ENCODE peak calls at places on chromosomes 16 and 17, in six cellular contexts. M, R, G, B, A and O are unnamed samples.
A peak's percentile ranks its signal among the peaks of the same experiment; 100 is the strongest.

GRCh38 chr17:83024205-83024971 is 55.0 kb upstream of the METRNL start:
- DNase-seq in M (no peak), R (no peak), G (no peak), B (no peak), A (no peak), O (no peak)

GRCh38 chr16:27378871-27379580 is 22.9 kb upstream of the IL21R start:
- DNase-seq in M (no peak), R (no peak), G (peak; percentile 31), B (no peak), A (no peak), O (peak; percentile 62)

GRCh38 chr17:76775021-76775420 is 37.1 kb downstream of the MFSD11 start:
- DNase-seq in M (no peak), R (no peak), G (no peak), B (no peak), A (no peak), O (no peak)

GRCh38 chr17:16023881-16024280 is 24.3 kb downstream of the TTC19 start:
- DNase-seq in M (no peak), R (no peak), G (no peak), B (no peak), A (no peak), O (no peak)

GRCh38 chr17:33967608-33968349 is 287.3 kb upstream of the CCL2 start:
- DNase-seq in M (no peak), R (no peak), G (no peak), B (no peak), A (no peak), O (peak; percentile 34)

GRCh38 chr16:4212934-4213296 is 29.0 kb downstream of the SRL start:
- DNase-seq in M (no peak), R (no peak), G (peak; percentile 21), B (no peak), A (no peak), O (no peak)

GRCh38 chr16:9645911-9646310 is 536.3 kb downstream of the GRIN2A start:
- DNase-seq in M (no peak), R (no peak), G (no peak), B (no peak), A (no peak), O (no peak)

GRCh38 chr16:19835989-19836421 is 48.6 kb downstream of the GPRC5B start:
- DNase-seq in M (no peak), R (no peak), G (no peak), B (no peak), A (peak; percentile 8), O (no peak)

GRCh38 chr17:41048441-41048840 is 1.3 kb upstream of the KRTAP2-1 start:
- DNase-seq in M (no peak), R (no peak), G (no peak), B (no peak), A (no peak), O (no peak)

GRCh38 chr17:40793800-40794199 is 6.0 kb downstream of the KRT28 start:
- DNase-seq in M (no peak), R (no peak), G (no peak), B (no peak), A (no peak), O (no peak)

GRCh38 chr16:11759163-11759834 is 16.6 kb upstream of the TXNDC11 start:
- DNase-seq in M (peak; percentile 90), R (no peak), G (no peak), B (no peak), A (no peak), O (no peak)

GRCh38 chr16:31351937-31352315 is 3.0 kb upstream of the ITGAX start:
- DNase-seq in M (no peak), R (no peak), G (peak; percentile 87), B (no peak), A (no peak), O (no peak)

GRCh38 chr16:57245472-57246113 is 534 bp downstream of the ARL2BP start:
- DNase-seq in M (peak; percentile 65), R (peak; percentile 39), G (no peak), B (no peak), A (no peak), O (peak; percentile 48)

GRCh38 chr16:87864331-87864989 is 4.8 kb downstream of the SLC7A5 start:
- DNase-seq in M (no peak), R (no peak), G (no peak), B (no peak), A (no peak), O (no peak)

GRCh38 chr17:38879878-38880727 is 10.2 kb downstream of the LASP1 start:
- DNase-seq in M (peak; percentile 56), R (peak; percentile 51), G (peak; percentile 34), B (no peak), A (no peak), O (no peak)

GRCh38 chr17:47663997-47664941 is 14.6 kb downstream of the KPNB1 start:
- DNase-seq in M (peak; percentile 64), R (peak; percentile 71), G (peak; percentile 77), B (peak; percentile 68), A (no peak), O (peak; percentile 75)

GRCh38 chr17:28725166-28725659 is 820 bp downstream of the TLCD1 start:
- DNase-seq in M (no peak), R (no peak), G (peak; percentile 88), B (no peak), A (no peak), O (peak; percentile 78)

GRCh38 chr16:47853635-47854034 is 302.2 kb downstream of the ABCC12 start:
- DNase-seq in M (no peak), R (no peak), G (no peak), B (no peak), A (no peak), O (no peak)

GRCh38 chr16:54213322-54213721 is 73.3 kb downstream of the IRX3 start:
- DNase-seq in M (no peak), R (no peak), G (no peak), B (no peak), A (no peak), O (no peak)

GRCh38 chr17:12996357-12996756 is 21.5 kb downstream of the ELAC2 start:
- DNase-seq in M (no peak), R (no peak), G (no peak), B (no peak), A (no peak), O (no peak)

GRCh38 chr17:35804658-35805192 is 4.6 kb upstream of the TAF15 start:
- DNase-seq in M (peak; percentile 60), R (peak; percentile 59), G (peak; percentile 92), B (peak; percentile 72), A (peak; percentile 79), O (peak; percentile 87)

GRCh38 chr17:65171753-65172152 is 34.6 kb downstream of the RGS9 start:
- DNase-seq in M (no peak), R (no peak), G (no peak), B (no peak), A (no peak), O (no peak)

GRCh38 chr17:50346313-50347086 is 574 bp downstream of the XYLT2 start:
- DNase-seq in M (peak; percentile 56), R (no peak), G (peak; percentile 65), B (no peak), A (no peak), O (peak; percentile 57)

GRCh38 chr17:27494192-27495091 is 38.2 kb downstream of the KSR1 start:
- DNase-seq in M (peak; percentile 93), R (peak; percentile 78), G (no peak), B (no peak), A (no peak), O (no peak)

GRCh38 chr17:74850310-74850709 is 9.4 kb downstream of the GRIN2C start:
- DNase-seq in M (no peak), R (no peak), G (no peak), B (no peak), A (no peak), O (no peak)

GRCh38 chr17:7048968-7049367 is 5.1 kb upstream of the SLC16A11 start:
- DNase-seq in M (no peak), R (no peak), G (no peak), B (no peak), A (no peak), O (no peak)

GRCh38 chr17:49490271-49490670 is 4.8 kb upstream of the NGFR start:
- DNase-seq in M (no peak), R (no peak), G (no peak), B (no peak), A (no peak), O (no peak)

GRCh38 chr16:11361751-11362742 is 16.8 kb downstream of the RMI2 start:
- DNase-seq in M (no peak), R (no peak), G (peak; percentile 82), B (peak; percentile 45), A (no peak), O (peak; percentile 70)

GRCh38 chr17:11144358-11145233 is 96.4 kb upstream of the SHISA6 start:
- DNase-seq in M (peak; percentile 45), R (no peak), G (peak; percentile 56), B (no peak), A (no peak), O (peak; percentile 17)

GRCh38 chr16:73792199-73793108 is 504.2 kb upstream of the PSMD7 start:
- DNase-seq in M (no peak), R (no peak), G (no peak), B (no peak), A (no peak), O (no peak)

GRCh38 chr16:27179500-27180072 is 23.7 kb upstream of the KDM8 start:
- DNase-seq in M (peak; percentile 95), R (peak; percentile 91), G (peak; percentile 86), B (peak; percentile 85), A (no peak), O (peak; percentile 88)

GRCh38 chr17:8056976-8057625 is 18.2 kb downstream of the ALOX15B start:
- DNase-seq in M (no peak), R (no peak), G (no peak), B (no peak), A (no peak), O (no peak)
- H3K4me3 ChIP-seq in M (no peak overlapping the region), R (no peak overlapping the region), G (peak overlapping the region; percentile 59), B (no peak overlapping the region), A (no peak overlapping the region), O (no peak overlapping the region)

GRCh38 chr16:74991593-74992403 is 6.9 kb upstream of the WDR59 start:
- DNase-seq in M (peak; percentile 64), R (no peak), G (no peak), B (no peak), A (no peak), O (no peak)

GRCh38 chr16:74990832-74991231 is 5.9 kb upstream of the WDR59 start:
- DNase-seq in M (no peak), R (no peak), G (no peak), B (no peak), A (no peak), O (no peak)

GRCh38 chr16:74987027-74987681 is 2.2 kb upstream of the WDR59 start:
- DNase-seq in M (no peak), R (no peak), G (no peak), B (no peak), A (no peak), O (no peak)

GRCh38 chr16:74995986-74996385 is 2.8 kb upstream of the ZNRF1 start:
- DNase-seq in M (no peak), R (no peak), G (no peak), B (no peak), A (no peak), O (no peak)

GRCh38 chr16:74991268-74991592 is 6.3 kb upstream of the WDR59 start:
- DNase-seq in M (no peak), R (no peak), G (no peak), B (no peak), A (no peak), O (no peak)
- H3K4me3 ChIP-seq in M (no peak overlapping the region), R (no peak overlapping the region), G (no peak overlapping the region), B (no peak overlapping the region), A (no peak overlapping the region), O (no peak overlapping the region)

GRCh38 chr16:23121024-23121423 is 28.2 kb downstream of the USP31 start:
- DNase-seq in M (no peak), R (no peak), G (no peak), B (no peak), A (no peak), O (no peak)
- H3K4me3 ChIP-seq in M (no peak overlapping the region), R (no peak overlapping the region), G (no peak overlapping the region), B (no peak overlapping the region), A (no peak overlapping the region), O (no peak overlapping the region)

GRCh38 chr17:43952724-43953666 is 745 bp downstream of the PYY start:
- DNase-seq in M (no peak), R (no peak), G (no peak), B (no peak), A (no peak), O (no peak)
- H3K4me3 ChIP-seq in M (no peak overlapping the region), R (no peak overlapping the region), G (no peak overlapping the region), B (no peak overlapping the region), A (no peak overlapping the region), O (no peak overlapping the region)